ENCODE peak calls at places on chromosomes 1 and 21, in ten cellular contexts. One of them, this sample, is unnamed.
A peak's percentile ranks its signal among the peaks of the same experiment; 100 is the strongest.

GRCh38 chr1:244862354-244862698 is 2.0 kb downstream of the HNRNPU start:
- DNase-seq in renal cortical epithelial cell: no peak
- DNase-seq in activated T-cell treated with anti-CD3 and anti-CD28 coated beads, Interleukin-2, amount 50 U/mL, for 72 hours: no peak
- DNase-seq in omental fat pad: no peak
- DNase-seq in GM19239: no peak
- DNase-seq in HTR-8/SVneo: no peak
- DNase-seq in brain pericyte: no peak
- DNase-seq in substantia nigra: no peak
- DNase-seq in EL: no peak
- DNase-seq in CD4-positive, alpha-beta T cell: no peak
- DNase-seq in this sample: no peak

GRCh38 chr1:52365091-52365745 is 787 bp downstream of the CC2D1B start:
- DNase-seq in brain pericyte: no peak
- DNase-seq in GM19239: peak; percentile 36
- DNase-seq in omental fat pad: peak; percentile 62
- DNase-seq in HTR-8/SVneo: peak; percentile 72
- DNase-seq in renal cortical epithelial cell: peak; percentile 71
- DNase-seq in activated T-cell treated with anti-CD3 and anti-CD28 coated beads, Interleukin-2, amount 50 U/mL, for 72 hours: peak; percentile 29
- DNase-seq in EL: peak; percentile 86
- DNase-seq in substantia nigra: no peak
- DNase-seq in CD4-positive, alpha-beta T cell: no peak
- DNase-seq in this sample: peak; percentile 51

GRCh38 chr1:22641906-22642636 is 1.4 kb upstream of the C1QC start:
- DNase-seq in brain pericyte: no peak
- DNase-seq in EL: peak; percentile 59
- DNase-seq in substantia nigra: peak; percentile 44
- DNase-seq in CD4-positive, alpha-beta T cell: peak; percentile 54
- DNase-seq in HTR-8/SVneo: peak; percentile 62
- DNase-seq in activated T-cell treated with anti-CD3 and anti-CD28 coated beads, Interleukin-2, amount 50 U/mL, for 72 hours: peak; percentile 75
- DNase-seq in GM19239: peak; percentile 87
- DNase-seq in renal cortical epithelial cell: no peak
- DNase-seq in omental fat pad: peak; percentile 65
- DNase-seq in this sample: peak; percentile 81

GRCh38 chr1:59549903-59550302 is 253.0 kb downstream of the FGGY start:
- DNase-seq in renal cortical epithelial cell: peak; percentile 83
- DNase-seq in CD4-positive, alpha-beta T cell: no peak
- DNase-seq in substantia nigra: no peak
- DNase-seq in omental fat pad: no peak
- DNase-seq in GM19239: no peak
- DNase-seq in HTR-8/SVneo: no peak
- DNase-seq in EL: peak; percentile 26
- DNase-seq in activated T-cell treated with anti-CD3 and anti-CD28 coated beads, Interleukin-2, amount 50 U/mL, for 72 hours: no peak
- DNase-seq in brain pericyte: peak; percentile 46
- DNase-seq in this sample: no peak

GRCh38 chr1:25911162-25911561 is 4.9 kb upstream of the STMN1 start:
- DNase-seq in activated T-cell treated with anti-CD3 and anti-CD28 coated beads, Interleukin-2, amount 50 U/mL, for 72 hours: no peak
- DNase-seq in GM19239: no peak
- DNase-seq in substantia nigra: no peak
- DNase-seq in EL: no peak
- DNase-seq in brain pericyte: no peak
- DNase-seq in CD4-positive, alpha-beta T cell: no peak
- DNase-seq in HTR-8/SVneo: no peak
- DNase-seq in omental fat pad: no peak
- DNase-seq in renal cortical epithelial cell: no peak
- DNase-seq in this sample: no peak

GRCh38 chr1:232017057-232017456 is 390.5 kb downstream of the DISC1 start:
- DNase-seq in GM19239: no peak
- DNase-seq in HTR-8/SVneo: no peak
- DNase-seq in EL: no peak
- DNase-seq in omental fat pad: no peak
- DNase-seq in brain pericyte: no peak
- DNase-seq in activated T-cell treated with anti-CD3 and anti-CD28 coated beads, Interleukin-2, amount 50 U/mL, for 72 hours: no peak
- DNase-seq in CD4-positive, alpha-beta T cell: no peak
- DNase-seq in renal cortical epithelial cell: no peak
- DNase-seq in substantia nigra: no peak
- DNase-seq in this sample: no peak

GRCh38 chr1:232949636-232950196 is 695 bp upstream of the NTPCR start:
- DNase-seq in HTR-8/SVneo: no peak
- DNase-seq in activated T-cell treated with anti-CD3 and anti-CD28 coated beads, Interleukin-2, amount 50 U/mL, for 72 hours: no peak
- DNase-seq in brain pericyte: no peak
- DNase-seq in CD4-positive, alpha-beta T cell: no peak
- DNase-seq in omental fat pad: no peak
- DNase-seq in GM19239: no peak
- DNase-seq in renal cortical epithelial cell: no peak
- DNase-seq in substantia nigra: no peak
- DNase-seq in EL: no peak
- DNase-seq in this sample: no peak

GRCh38 chr21:32336711-32337110 is 38.1 kb downstream of the MRAP start:
- DNase-seq in brain pericyte: peak; percentile 53
- DNase-seq in CD4-positive, alpha-beta T cell: no peak
- DNase-seq in EL: peak; percentile 53
- DNase-seq in renal cortical epithelial cell: no peak
- DNase-seq in omental fat pad: no peak
- DNase-seq in substantia nigra: no peak
- DNase-seq in GM19239: no peak
- DNase-seq in activated T-cell treated with anti-CD3 and anti-CD28 coated beads, Interleukin-2, amount 50 U/mL, for 72 hours: no peak
- DNase-seq in HTR-8/SVneo: no peak
- DNase-seq in this sample: no peak

GRCh38 chr1:4091996-4092395 is 191.9 kb upstream of the C1orf174 start:
- DNase-seq in HTR-8/SVneo: no peak
- DNase-seq in activated T-cell treated with anti-CD3 and anti-CD28 coated beads, Interleukin-2, amount 50 U/mL, for 72 hours: no peak
- DNase-seq in omental fat pad: no peak
- DNase-seq in renal cortical epithelial cell: no peak
- DNase-seq in substantia nigra: no peak
- DNase-seq in CD4-positive, alpha-beta T cell: no peak
- DNase-seq in EL: no peak
- DNase-seq in GM19239: no peak
- DNase-seq in brain pericyte: no peak
- DNase-seq in this sample: no peak

GRCh38 chr1:56958526-56958925 is 7.3 kb downstream of the C8B start:
- DNase-seq in CD4-positive, alpha-beta T cell: no peak
- DNase-seq in renal cortical epithelial cell: peak; percentile 23
- DNase-seq in activated T-cell treated with anti-CD3 and anti-CD28 coated beads, Interleukin-2, amount 50 U/mL, for 72 hours: no peak
- DNase-seq in EL: peak; percentile 69
- DNase-seq in GM19239: no peak
- DNase-seq in omental fat pad: no peak
- DNase-seq in substantia nigra: no peak
- DNase-seq in brain pericyte: no peak
- DNase-seq in HTR-8/SVneo: no peak
- DNase-seq in this sample: no peak

GRCh38 chr21:41784456-41785102 is 17.7 kb upstream of the RIPK4 start:
- DNase-seq in EL: no peak
- DNase-seq in activated T-cell treated with anti-CD3 and anti-CD28 coated beads, Interleukin-2, amount 50 U/mL, for 72 hours: no peak
- DNase-seq in CD4-positive, alpha-beta T cell: no peak
- DNase-seq in HTR-8/SVneo: no peak
- DNase-seq in renal cortical epithelial cell: no peak
- DNase-seq in substantia nigra: no peak
- DNase-seq in brain pericyte: no peak
- DNase-seq in GM19239: no peak
- DNase-seq in omental fat pad: no peak
- DNase-seq in this sample: no peak

GRCh38 chr1:182032251-182032650 is 29.3 kb downstream of the ZNF648 start:
- DNase-seq in activated T-cell treated with anti-CD3 and anti-CD28 coated beads, Interleukin-2, amount 50 U/mL, for 72 hours: no peak
- DNase-seq in omental fat pad: no peak
- DNase-seq in renal cortical epithelial cell: peak; percentile 76
- DNase-seq in substantia nigra: no peak
- DNase-seq in GM19239: no peak
- DNase-seq in EL: no peak
- DNase-seq in HTR-8/SVneo: no peak
- DNase-seq in CD4-positive, alpha-beta T cell: no peak
- DNase-seq in brain pericyte: no peak
- DNase-seq in this sample: no peak

GRCh38 chr1:179016694-179017382 is 8.9 kb upstream of the FAM20B start:
- DNase-seq in substantia nigra: peak; percentile 55
- DNase-seq in GM19239: no peak
- DNase-seq in EL: peak; percentile 96
- DNase-seq in HTR-8/SVneo: peak; percentile 89
- DNase-seq in renal cortical epithelial cell: peak; percentile 97
- DNase-seq in activated T-cell treated with anti-CD3 and anti-CD28 coated beads, Interleukin-2, amount 50 U/mL, for 72 hours: no peak
- DNase-seq in CD4-positive, alpha-beta T cell: no peak
- DNase-seq in omental fat pad: peak; percentile 71
- DNase-seq in brain pericyte: peak; percentile 62
- DNase-seq in this sample: no peak

GRCh38 chr1:14082331-14082730 is 382.3 kb downstream of the PRDM2 start:
- DNase-seq in EL: no peak
- DNase-seq in GM19239: no peak
- DNase-seq in brain pericyte: no peak
- DNase-seq in HTR-8/SVneo: no peak
- DNase-seq in omental fat pad: no peak
- DNase-seq in CD4-positive, alpha-beta T cell: no peak
- DNase-seq in substantia nigra: no peak
- DNase-seq in renal cortical epithelial cell: no peak
- DNase-seq in activated T-cell treated with anti-CD3 and anti-CD28 coated beads, Interleukin-2, amount 50 U/mL, for 72 hours: no peak
- DNase-seq in this sample: no peak

GRCh38 chr1:214861615-214862014 is 220.9 kb upstream of the KCNK2 start:
- DNase-seq in activated T-cell treated with anti-CD3 and anti-CD28 coated beads, Interleukin-2, amount 50 U/mL, for 72 hours: no peak
- DNase-seq in GM19239: no peak
- DNase-seq in omental fat pad: no peak
- DNase-seq in brain pericyte: no peak
- DNase-seq in renal cortical epithelial cell: no peak
- DNase-seq in CD4-positive, alpha-beta T cell: no peak
- DNase-seq in substantia nigra: no peak
- DNase-seq in EL: peak; percentile 40
- DNase-seq in HTR-8/SVneo: no peak
- DNase-seq in this sample: no peak

GRCh38 chr21:45410151-45410864 is 5.3 kb downstream of the COL18A1 start:
- DNase-seq in EL: no peak
- DNase-seq in brain pericyte: no peak
- DNase-seq in activated T-cell treated with anti-CD3 and anti-CD28 coated beads, Interleukin-2, amount 50 U/mL, for 72 hours: no peak
- DNase-seq in HTR-8/SVneo: no peak
- DNase-seq in substantia nigra: no peak
- DNase-seq in CD4-positive, alpha-beta T cell: no peak
- DNase-seq in renal cortical epithelial cell: peak; percentile 71
- DNase-seq in omental fat pad: no peak
- DNase-seq in GM19239: no peak
- DNase-seq in this sample: no peak

GRCh38 chr1:201686709-201687455 is 142.1 kb upstream of the IPO9 start:
- DNase-seq in HTR-8/SVneo: no peak
- DNase-seq in omental fat pad: no peak
- DNase-seq in renal cortical epithelial cell: peak; percentile 95
- DNase-seq in CD4-positive, alpha-beta T cell: no peak
- DNase-seq in activated T-cell treated with anti-CD3 and anti-CD28 coated beads, Interleukin-2, amount 50 U/mL, for 72 hours: no peak
- DNase-seq in substantia nigra: no peak
- DNase-seq in EL: no peak
- DNase-seq in GM19239: no peak
- DNase-seq in brain pericyte: no peak
- DNase-seq in this sample: peak; percentile 65

GRCh38 chr1:42936309-42937078 is 22.2 kb downstream of the SLC2A1 start:
- DNase-seq in omental fat pad: no peak
- DNase-seq in brain pericyte: no peak
- DNase-seq in activated T-cell treated with anti-CD3 and anti-CD28 coated beads, Interleukin-2, amount 50 U/mL, for 72 hours: peak; percentile 67
- DNase-seq in HTR-8/SVneo: no peak
- DNase-seq in CD4-positive, alpha-beta T cell: no peak
- DNase-seq in GM19239: no peak
- DNase-seq in renal cortical epithelial cell: peak; percentile 77
- DNase-seq in substantia nigra: no peak
- DNase-seq in EL: peak; percentile 84
- DNase-seq in this sample: no peak

GRCh38 chr1:39332291-39332690 is 127.8 kb downstream of the MACF1 start:
- DNase-seq in activated T-cell treated with anti-CD3 and anti-CD28 coated beads, Interleukin-2, amount 50 U/mL, for 72 hours: no peak
- DNase-seq in brain pericyte: no peak
- DNase-seq in CD4-positive, alpha-beta T cell: no peak
- DNase-seq in GM19239: no peak
- DNase-seq in HTR-8/SVneo: no peak
- DNase-seq in substantia nigra: no peak
- DNase-seq in omental fat pad: no peak
- DNase-seq in renal cortical epithelial cell: no peak
- DNase-seq in EL: no peak
- DNase-seq in this sample: no peak

GRCh38 chr1:2090216-2090890 is 40.1 kb downstream of the PRKCZ start:
- DNase-seq in GM19239: no peak
- DNase-seq in activated T-cell treated with anti-CD3 and anti-CD28 coated beads, Interleukin-2, amount 50 U/mL, for 72 hours: no peak
- DNase-seq in brain pericyte: no peak
- DNase-seq in CD4-positive, alpha-beta T cell: no peak
- DNase-seq in renal cortical epithelial cell: no peak
- DNase-seq in omental fat pad: no peak
- DNase-seq in EL: no peak
- DNase-seq in HTR-8/SVneo: no peak
- DNase-seq in substantia nigra: no peak
- DNase-seq in this sample: no peak

GRCh38 chr1:40039245-40039756 is 1.2 kb upstream of the CAP1 start:
- DNase-seq in brain pericyte: no peak
- DNase-seq in substantia nigra: no peak
- DNase-seq in HTR-8/SVneo: no peak
- DNase-seq in GM19239: no peak
- DNase-seq in omental fat pad: no peak
- DNase-seq in CD4-positive, alpha-beta T cell: peak; percentile 33
- DNase-seq in activated T-cell treated with anti-CD3 and anti-CD28 coated beads, Interleukin-2, amount 50 U/mL, for 72 hours: no peak
- DNase-seq in EL: no peak
- DNase-seq in renal cortical epithelial cell: peak; percentile 70
- DNase-seq in this sample: no peak

GRCh38 chr1:188826800-188827199 is 1650.9 kb downstream of the BRINP3 start:
- DNase-seq in EL: no peak
- DNase-seq in omental fat pad: no peak
- DNase-seq in renal cortical epithelial cell: no peak
- DNase-seq in brain pericyte: no peak
- DNase-seq in CD4-positive, alpha-beta T cell: no peak
- DNase-seq in HTR-8/SVneo: no peak
- DNase-seq in activated T-cell treated with anti-CD3 and anti-CD28 coated beads, Interleukin-2, amount 50 U/mL, for 72 hours: no peak
- DNase-seq in substantia nigra: no peak
- DNase-seq in GM19239: no peak
- DNase-seq in this sample: no peak

GRCh38 chr1:54289939-54290233 is 89.9 kb downstream of the MRPL37 start:
- DNase-seq in EL: no peak
- DNase-seq in GM19239: no peak
- DNase-seq in brain pericyte: no peak
- DNase-seq in HTR-8/SVneo: no peak
- DNase-seq in activated T-cell treated with anti-CD3 and anti-CD28 coated beads, Interleukin-2, amount 50 U/mL, for 72 hours: no peak
- DNase-seq in renal cortical epithelial cell: no peak
- DNase-seq in omental fat pad: no peak
- DNase-seq in CD4-positive, alpha-beta T cell: no peak
- DNase-seq in substantia nigra: no peak
- DNase-seq in this sample: no peak

GRCh38 chr1:41924911-41925310 is 6.2 kb upstream of the HIVEP3 start:
- DNase-seq in renal cortical epithelial cell: no peak
- DNase-seq in substantia nigra: no peak
- DNase-seq in HTR-8/SVneo: no peak
- DNase-seq in omental fat pad: no peak
- DNase-seq in EL: no peak
- DNase-seq in activated T-cell treated with anti-CD3 and anti-CD28 coated beads, Interleukin-2, amount 50 U/mL, for 72 hours: no peak
- DNase-seq in brain pericyte: no peak
- DNase-seq in GM19239: no peak
- DNase-seq in CD4-positive, alpha-beta T cell: no peak
- DNase-seq in this sample: no peak

GRCh38 chr1:220791287-220791686 is 4.6 kb downstream of the MTARC1 start:
- DNase-seq in GM19239: no peak
- DNase-seq in renal cortical epithelial cell: peak; percentile 9
- DNase-seq in brain pericyte: no peak
- DNase-seq in activated T-cell treated with anti-CD3 and anti-CD28 coated beads, Interleukin-2, amount 50 U/mL, for 72 hours: no peak
- DNase-seq in HTR-8/SVneo: no peak
- DNase-seq in omental fat pad: no peak
- DNase-seq in CD4-positive, alpha-beta T cell: no peak
- DNase-seq in substantia nigra: no peak
- DNase-seq in EL: no peak
- DNase-seq in this sample: no peak

GRCh38 chr1:10283318-10283984 is 73.1 kb downstream of the KIF1B start:
- DNase-seq in omental fat pad: no peak
- DNase-seq in GM19239: no peak
- DNase-seq in activated T-cell treated with anti-CD3 and anti-CD28 coated beads, Interleukin-2, amount 50 U/mL, for 72 hours: peak; percentile 58
- DNase-seq in HTR-8/SVneo: no peak
- DNase-seq in EL: no peak
- DNase-seq in renal cortical epithelial cell: no peak
- DNase-seq in CD4-positive, alpha-beta T cell: no peak
- DNase-seq in substantia nigra: no peak
- DNase-seq in brain pericyte: no peak
- DNase-seq in this sample: no peak

GRCh38 chr1:107698161-107698560 is 266.8 kb downstream of the VAV3 start:
- DNase-seq in renal cortical epithelial cell: no peak
- DNase-seq in CD4-positive, alpha-beta T cell: no peak
- DNase-seq in GM19239: no peak
- DNase-seq in brain pericyte: no peak
- DNase-seq in omental fat pad: no peak
- DNase-seq in activated T-cell treated with anti-CD3 and anti-CD28 coated beads, Interleukin-2, amount 50 U/mL, for 72 hours: no peak
- DNase-seq in substantia nigra: no peak
- DNase-seq in HTR-8/SVneo: no peak
- DNase-seq in EL: no peak
- DNase-seq in this sample: no peak

GRCh38 chr1:150809651-150810050 is 1.6 kb upstream of the CTSK start:
- DNase-seq in omental fat pad: no peak
- DNase-seq in CD4-positive, alpha-beta T cell: no peak
- DNase-seq in renal cortical epithelial cell: peak; percentile 4
- DNase-seq in brain pericyte: no peak
- DNase-seq in substantia nigra: no peak
- DNase-seq in HTR-8/SVneo: no peak
- DNase-seq in activated T-cell treated with anti-CD3 and anti-CD28 coated beads, Interleukin-2, amount 50 U/mL, for 72 hours: no peak
- DNase-seq in EL: peak; percentile 69
- DNase-seq in GM19239: no peak
- DNase-seq in this sample: no peak

This sample was measured in H9.